ENCODE peak calls at places on chromosomes 13 and 19, in seven cellular contexts. One of them, this sample, is unnamed.

GRCh38 chr13:19181621-19182485 is at the start of gene TUBA3C:
- DNase-seq in BJ: no peak
- DNase-seq in bronchial epithelial cell: no peak
- DNase-seq in AG09309: no peak
- DNase-seq in right cardiac atrium: no peak
- DNase-seq in transverse colon: no peak
- DNase-seq in AG10803: no peak
- DNase-seq in this sample: no peak

GRCh38 chr19:4987286-4987685 is 18.4 kb downstream of the KDM4B start:
- DNase-seq in bronchial epithelial cell: no peak
- DNase-seq in BJ: no peak
- DNase-seq in right cardiac atrium: peak; percentile 54
- DNase-seq in transverse colon: no peak
- DNase-seq in AG09309: no peak
- DNase-seq in AG10803: peak; percentile 17
- DNase-seq in this sample: no peak

GRCh38 chr13:60577761-60578160 is 180.7 kb downstream of the TDRD3 start:
- DNase-seq in AG10803: no peak
- DNase-seq in transverse colon: no peak
- DNase-seq in bronchial epithelial cell: no peak
- DNase-seq in BJ: no peak
- DNase-seq in AG09309: no peak
- DNase-seq in right cardiac atrium: no peak
- DNase-seq in this sample: no peak

GRCh38 chr13:95216182-95216581 is 85.1 kb downstream of the ABCC4 start:
- DNase-seq in bronchial epithelial cell: no peak
- DNase-seq in AG10803: no peak
- DNase-seq in BJ: no peak
- DNase-seq in right cardiac atrium: no peak
- DNase-seq in AG09309: no peak
- DNase-seq in transverse colon: no peak
- DNase-seq in this sample: no peak

GRCh38 chr13:44206429-44206828 is 167.2 kb upstream of the SERP2 start:
- DNase-seq in transverse colon: no peak
- DNase-seq in AG09309: no peak
- DNase-seq in bronchial epithelial cell: no peak
- DNase-seq in right cardiac atrium: no peak
- DNase-seq in BJ: no peak
- DNase-seq in AG10803: no peak
- DNase-seq in this sample: no peak

GRCh38 chr19:42201489-42202289 is 15.8 kb downstream of the DEDD2 start:
- DNase-seq in BJ: no peak
- DNase-seq in AG09309: no peak
- DNase-seq in bronchial epithelial cell: no peak
- DNase-seq in AG10803: no peak
- DNase-seq in right cardiac atrium: peak; percentile 69
- DNase-seq in transverse colon: peak; percentile 56
- DNase-seq in this sample: no peak

GRCh38 chr13:67230774-67231480 is 791 bp upstream of the PCDH9 start:
- DNase-seq in BJ: no peak
- DNase-seq in AG09309: no peak
- DNase-seq in right cardiac atrium: peak; percentile 85
- DNase-seq in AG10803: peak; percentile 52
- DNase-seq in bronchial epithelial cell: peak; percentile 22
- DNase-seq in transverse colon: peak; percentile 39
- DNase-seq in this sample: peak; percentile 78

GRCh38 chr13:105878119-105878518 is 657.3 kb downstream of the EFNB2 start:
- DNase-seq in right cardiac atrium: no peak
- DNase-seq in AG10803: no peak
- DNase-seq in AG09309: no peak
- DNase-seq in bronchial epithelial cell: no peak
- DNase-seq in transverse colon: no peak
- DNase-seq in BJ: no peak
- DNase-seq in this sample: no peak

GRCh38 chr13:106619688-106620555 is 52.0 kb upstream of the ARGLU1 start:
- DNase-seq in bronchial epithelial cell: peak; percentile 57
- DNase-seq in transverse colon: peak; percentile 26
- DNase-seq in AG09309: peak; percentile 28
- DNase-seq in right cardiac atrium: peak; percentile 52
- DNase-seq in AG10803: peak; percentile 72
- DNase-seq in BJ: no peak
- DNase-seq in this sample: peak; percentile 70

GRCh38 chr13:57629821-57630235 is 1.7 kb upstream of the PCDH17 start:
- DNase-seq in AG10803: peak; percentile 64
- DNase-seq in bronchial epithelial cell: peak; percentile 63
- DNase-seq in BJ: no peak
- DNase-seq in right cardiac atrium: peak; percentile 93
- DNase-seq in AG09309: no peak
- DNase-seq in transverse colon: peak; percentile 27
- DNase-seq in this sample: peak; percentile 93

GRCh38 chr19:4567584-4568071 is 8.1 kb upstream of the SEMA6B start:
- DNase-seq in AG10803: peak; percentile 35
- DNase-seq in AG09309: no peak
- DNase-seq in transverse colon: peak; percentile 71
- DNase-seq in bronchial epithelial cell: peak; percentile 28
- DNase-seq in BJ: no peak
- DNase-seq in right cardiac atrium: peak; percentile 87
- DNase-seq in this sample: peak; percentile 31

GRCh38 chr19:6587998-6588507 is 2.9 kb downstream of the CD70 start:
- DNase-seq in right cardiac atrium: no peak
- DNase-seq in bronchial epithelial cell: no peak
- DNase-seq in BJ: no peak
- DNase-seq in transverse colon: no peak
- DNase-seq in AG09309: no peak
- DNase-seq in AG10803: no peak
- DNase-seq in this sample: no peak
- H3K4me3 ChIP-seq in right cardiac atrium: no peak overlapping the region
- H3K4me3 ChIP-seq in bronchial epithelial cell: no peak overlapping the region
- H3K4me3 ChIP-seq in BJ: no peak overlapping the region
- H3K4me3 ChIP-seq in transverse colon: no peak overlapping the region
- H3K4me3 ChIP-seq in AG09309: no peak overlapping the region
- H3K4me3 ChIP-seq in AG10803: no peak overlapping the region
- H3K4me3 ChIP-seq in this sample: no peak overlapping the region

DNA sequence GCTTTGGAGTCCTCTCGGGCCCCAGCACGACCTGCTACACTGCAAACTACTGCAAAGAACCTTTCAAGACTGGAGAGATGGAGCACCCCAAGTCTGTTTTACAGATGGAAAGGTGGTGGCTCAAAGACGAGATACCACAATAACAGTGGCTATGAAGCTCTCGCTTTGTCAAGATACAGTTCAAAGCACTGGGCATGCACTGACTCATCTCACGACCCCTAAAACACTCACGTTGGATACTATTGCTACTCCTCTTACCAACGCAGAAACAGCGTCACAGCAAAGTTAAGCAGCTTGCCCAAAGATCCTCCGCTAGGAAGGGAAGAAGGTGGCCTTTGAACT is 24.0 kb upstream of the LAIR1 start:
- DNase-seq in BJ: no peak
- DNase-seq in AG09309: no peak
- DNase-seq in right cardiac atrium: no peak
- DNase-seq in bronchial epithelial cell: no peak
- DNase-seq in AG10803: no peak
- DNase-seq in transverse colon: no peak
- DNase-seq in this sample: no peak
- H3K4me3 ChIP-seq in BJ: no peak overlapping the region
- H3K4me3 ChIP-seq in AG09309: no peak overlapping the region
- H3K4me3 ChIP-seq in right cardiac atrium: no peak overlapping the region
- H3K4me3 ChIP-seq in bronchial epithelial cell: no peak overlapping the region
- H3K4me3 ChIP-seq in AG10803: no peak overlapping the region
- H3K4me3 ChIP-seq in transverse colon: no peak overlapping the region
- H3K4me3 ChIP-seq in this sample: no peak overlapping the region

GRCh38 chr13:40389081-40389641 is 277.3 kb downstream of the FOXO1 start:
- DNase-seq in AG09309: no peak
- DNase-seq in transverse colon: no peak
- DNase-seq in BJ: no peak
- DNase-seq in right cardiac atrium: no peak
- DNase-seq in AG10803: no peak
- DNase-seq in bronchial epithelial cell: no peak
- DNase-seq in this sample: peak; percentile 3

GRCh38 chr13:40390290-40391008 is 276.0 kb downstream of the FOXO1 start:
- DNase-seq in BJ: no peak
- DNase-seq in bronchial epithelial cell: no peak
- DNase-seq in transverse colon: no peak
- DNase-seq in AG10803: no peak
- DNase-seq in right cardiac atrium: no peak
- DNase-seq in AG09309: no peak
- DNase-seq in this sample: no peak

GRCh38 chr13:40387775-40388174 is 278.7 kb downstream of the FOXO1 start:
- DNase-seq in right cardiac atrium: no peak
- DNase-seq in AG10803: no peak
- DNase-seq in transverse colon: no peak
- DNase-seq in AG09309: no peak
- DNase-seq in BJ: no peak
- DNase-seq in bronchial epithelial cell: no peak
- DNase-seq in this sample: no peak

GRCh38 chr13:40386586-40386985 is 279.9 kb downstream of the FOXO1 start:
- DNase-seq in AG09309: no peak
- DNase-seq in AG10803: no peak
- DNase-seq in transverse colon: no peak
- DNase-seq in BJ: no peak
- DNase-seq in right cardiac atrium: no peak
- DNase-seq in bronchial epithelial cell: peak; percentile 79
- DNase-seq in this sample: no peak

GRCh38 chr13:40388617-40389016 is 277.8 kb downstream of the FOXO1 start:
- DNase-seq in right cardiac atrium: peak; percentile 68
- DNase-seq in AG10803: peak; percentile 13
- DNase-seq in AG09309: no peak
- DNase-seq in bronchial epithelial cell: no peak
- DNase-seq in transverse colon: peak; percentile 64
- DNase-seq in BJ: peak; percentile 31
- DNase-seq in this sample: no peak
- H3K4me3 ChIP-seq in right cardiac atrium: no peak overlapping the region
- H3K4me3 ChIP-seq in AG10803: no peak overlapping the region
- H3K4me3 ChIP-seq in AG09309: no peak overlapping the region
- H3K4me3 ChIP-seq in bronchial epithelial cell: no peak overlapping the region
- H3K4me3 ChIP-seq in transverse colon: no peak overlapping the region
- H3K4me3 ChIP-seq in BJ: no peak overlapping the region
- H3K4me3 ChIP-seq in this sample: no peak overlapping the region

DNA sequence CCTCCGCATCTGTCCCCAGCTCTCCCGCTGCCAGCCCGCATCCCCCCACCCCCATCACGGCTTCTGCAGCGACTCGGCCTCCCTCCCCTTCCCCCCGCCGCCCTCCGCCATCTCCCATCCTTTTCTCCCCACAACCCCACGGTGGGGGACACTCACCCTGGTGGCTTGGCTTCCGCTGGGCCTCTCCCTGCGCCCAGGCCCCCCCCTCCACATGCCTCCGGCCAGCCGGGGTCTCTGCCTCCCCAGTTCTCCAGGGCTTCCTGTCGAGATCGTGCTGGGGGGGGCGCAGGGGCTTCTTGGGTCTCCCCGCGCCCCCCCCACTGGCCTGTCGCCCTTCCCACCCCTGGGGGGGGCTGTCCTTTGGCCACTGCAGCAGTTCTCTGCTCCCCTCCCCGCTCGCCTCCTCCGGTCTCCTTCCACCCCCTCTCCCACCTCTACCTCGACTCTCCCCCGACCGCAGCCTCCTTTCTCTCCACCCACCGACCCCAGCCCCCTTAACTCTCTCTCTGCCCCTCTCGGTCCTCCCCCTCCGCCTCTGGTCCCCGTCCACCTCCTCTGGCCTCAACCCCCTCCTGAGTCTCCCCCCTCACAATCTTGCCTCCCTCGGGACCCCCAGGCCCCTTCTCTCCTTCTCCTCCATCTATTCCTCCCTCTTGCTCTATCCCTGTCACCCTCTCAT is 17.1 kb downstream of the LRRC4B start:
- DNase-seq in AG09309: no peak
- DNase-seq in right cardiac atrium: no peak
- DNase-seq in AG10803: no peak
- DNase-seq in BJ: no peak
- DNase-seq in transverse colon: no peak
- DNase-seq in bronchial epithelial cell: no peak
- DNase-seq in this sample: no peak
- H3K4me3 ChIP-seq in AG09309: no peak overlapping the region
- H3K4me3 ChIP-seq in right cardiac atrium: no peak overlapping the region
- H3K4me3 ChIP-seq in AG10803: no peak overlapping the region
- H3K4me3 ChIP-seq in BJ: no peak overlapping the region
- H3K4me3 ChIP-seq in transverse colon: no peak overlapping the region
- H3K4me3 ChIP-seq in bronchial epithelial cell: no peak overlapping the region
- H3K4me3 ChIP-seq in this sample: no peak overlapping the region

GRCh38 chr19:1038995-1039645 is 787 bp upstream of the ABCA7 start:
- DNase-seq in right cardiac atrium: peak; percentile 46
- DNase-seq in transverse colon: no peak
- DNase-seq in bronchial epithelial cell: no peak
- DNase-seq in BJ: no peak
- DNase-seq in AG09309: no peak
- DNase-seq in AG10803: peak; percentile 58
- DNase-seq in this sample: no peak

GRCh38 chr19:1035998-1036621 is 3.8 kb upstream of the ABCA7 start:
- DNase-seq in AG09309: no peak
- DNase-seq in right cardiac atrium: peak; percentile 35
- DNase-seq in bronchial epithelial cell: no peak
- DNase-seq in BJ: no peak
- DNase-seq in transverse colon: peak; percentile 7
- DNase-seq in AG10803: no peak
- DNase-seq in this sample: no peak

GRCh38 chr19:1040476-1041271 is 767 bp downstream of the ABCA7 start:
- DNase-seq in bronchial epithelial cell: peak; percentile 87
- DNase-seq in transverse colon: peak; percentile 94
- DNase-seq in AG10803: peak; percentile 96
- DNase-seq in right cardiac atrium: peak; percentile 95
- DNase-seq in BJ: peak; percentile 63
- DNase-seq in AG09309: peak; percentile 83
- DNase-seq in this sample: peak; percentile 95

GRCh38 chr19:1039646-1040475 is at the start of gene ABCA7:
- DNase-seq in BJ: peak; percentile 79
- DNase-seq in AG10803: peak; percentile 97
- DNase-seq in AG09309: peak; percentile 91
- DNase-seq in right cardiac atrium: peak; percentile 99
- DNase-seq in bronchial epithelial cell: peak; percentile 94
- DNase-seq in transverse colon: peak; percentile 99
- DNase-seq in this sample: peak; percentile 98

GRCh38 chr19:1037553-1038115 is 2.3 kb upstream of the ABCA7 start:
- DNase-seq in BJ: no peak
- DNase-seq in transverse colon: peak; percentile 13
- DNase-seq in AG09309: no peak
- DNase-seq in right cardiac atrium: no peak
- DNase-seq in bronchial epithelial cell: no peak
- DNase-seq in AG10803: no peak
- DNase-seq in this sample: no peak
- H3K4me3 ChIP-seq in BJ: no peak overlapping the region
- H3K4me3 ChIP-seq in transverse colon: no peak overlapping the region
- H3K4me3 ChIP-seq in AG09309: no peak overlapping the region
- H3K4me3 ChIP-seq in right cardiac atrium: no peak overlapping the region
- H3K4me3 ChIP-seq in bronchial epithelial cell: no peak overlapping the region
- H3K4me3 ChIP-seq in AG10803: no peak overlapping the region
- H3K4me3 ChIP-seq in this sample: no peak overlapping the region